ENCODE peak calls at places on chromosome 13, in nine cellular contexts. C, R, J, S, A, Y, I, O and Z are unnamed samples.

GRCh38 chr13:48731957-48732569 is 78.3 kb downstream of the CYSLTR2 start:
- DNase-seq in Y (peak), S (no peak), O (no peak), I (peak), A (no peak), J (peak), R (no peak), C (peak), Z (no peak)

GRCh38 chr13:49409008-49409407 is 34.9 kb downstream of the CAB39L start:
- DNase-seq in R (no peak), A (no peak), I (no peak), O (no peak), Y (no peak), J (no peak), S (no peak), C (no peak), Z (no peak)

GRCh38 chr13:44876782-44877324 is 112.4 kb downstream of the NUFIP1 start:
- DNase-seq in J (no peak), Y (no peak), A (no peak), O (no peak), I (no peak), S (no peak), C (no peak), R (no peak), Z (no peak)

GRCh38 chr13:35768551-35768950 is 292.1 kb upstream of the MAB21L1 start:
- DNase-seq in A (no peak), R (no peak), Y (no peak), I (no peak), O (no peak), C (no peak), S (no peak), J (no peak), Z (peak)

GRCh38 chr13:107518292-107518691 is 697.0 kb downstream of the LIG4 start:
- DNase-seq in S (no peak), C (no peak), A (no peak), J (no peak), I (no peak), R (no peak), O (no peak), Y (no peak), Z (no peak)

GRCh38 chr13:108455320-108455719 is 174.1 kb upstream of the MYO16 start:
- DNase-seq in Y (no peak), A (no peak), S (no peak), J (no peak), I (no peak), O (no peak), C (no peak), R (no peak), Z (no peak)

GRCh38 chr13:98563071-98563470 is 13.8 kb downstream of the STK24 start:
- DNase-seq in O (no peak), R (no peak), J (no peak), I (no peak), A (no peak), S (no peak), C (no peak), Y (no peak), Z (no peak)

GRCh38 chr13:98648141-98648540 is 71.2 kb upstream of the STK24 start:
- DNase-seq in R (no peak), C (no peak), Y (no peak), I (peak), A (no peak), O (no peak), S (no peak), J (no peak), Z (no peak)

GRCh38 chr13:28318418-28318995 is 176.4 kb downstream of the FLT1 start:
- DNase-seq in A (no peak), O (no peak), C (no peak), Y (no peak), J (no peak), R (no peak), S (no peak), I (no peak), Z (no peak)

GRCh38 chr13:42561752-42562467 is 12.0 kb upstream of the TNFSF11 start:
- DNase-seq in R (no peak), I (no peak), J (no peak), A (no peak), C (no peak), O (no peak), S (no peak), Y (no peak), Z (no peak)

GRCh38 chr13:40456397-40456958 is 210.0 kb downstream of the FOXO1 start:
- DNase-seq in I (peak), S (no peak), A (no peak), Y (no peak), R (no peak), C (no peak), O (no peak), J (no peak), Z (no peak)

GRCh38 chr13:111388851-111389500 is 68.5 kb downstream of the TEX29 start:
- DNase-seq in R (no peak), J (no peak), I (no peak), Y (no peak), O (no peak), A (no peak), S (no peak), C (no peak), Z (no peak)

GRCh38 chr13:79541426-79542049 is 60.6 kb downstream of the NDFIP2 start:
- DNase-seq in C (no peak), O (no peak), J (no peak), A (peak), S (no peak), Y (no peak), I (no peak), R (no peak), Z (no peak)

GRCh38 chr13:46097663-46098062 is 7.2 kb downstream of the CPB2 start:
- DNase-seq in Y (no peak), J (no peak), I (no peak), C (no peak), A (no peak), S (no peak), O (no peak), R (no peak), Z (no peak)

GRCh38 chr13:99834246-99834645 is 137.3 kb downstream of the ZIC5 start:
- DNase-seq in O (no peak), Y (no peak), J (no peak), S (no peak), R (no peak), C (no peak), A (no peak), I (no peak), Z (no peak)

GRCh38 chr13:45122941-45123340 is 2.6 kb downstream of the GTF2F2 start:
- DNase-seq in J (no peak), O (no peak), R (no peak), A (no peak), I (no peak), Y (no peak), C (no peak), S (no peak), Z (no peak)

GRCh38 chr13:67134322-67135129 is 95.6 kb downstream of the PCDH9 start:
- DNase-seq in S (no peak), R (no peak), C (no peak), J (no peak), I (no peak), A (no peak), Y (no peak), O (no peak), Z (no peak)

GRCh38 chr13:73591861-73592260 is 533.1 kb downstream of the KLF5 start:
- DNase-seq in C (no peak), O (no peak), R (no peak), I (no peak), Y (no peak), J (no peak), A (no peak), S (no peak), Z (no peak)

GRCh38 chr13:105121221-105121620 is 1414.2 kb downstream of the EFNB2 start:
- DNase-seq in J (no peak), C (no peak), S (no peak), I (no peak), R (no peak), O (no peak), A (no peak), Y (no peak), Z (no peak)

GRCh38 chr13:74110053-74110452 is 24.2 kb downstream of the KLF12 start:
- DNase-seq in O (no peak), S (no peak), I (no peak), R (no peak), C (peak), A (no peak), J (no peak), Y (no peak), Z (no peak)

GRCh38 chr13:98813993-98814392 is 61.5 kb upstream of the SLC15A1 start:
- DNase-seq in S (no peak), J (no peak), R (no peak), A (no peak), C (no peak), Y (no peak), O (no peak), I (no peak), Z (no peak)

GRCh38 chr13:99191900-99192399 is 8.7 kb upstream of the UBAC2 start:
- DNase-seq in R (no peak), J (no peak), O (no peak), C (no peak), Y (no peak), A (no peak), S (no peak), I (no peak), Z (no peak)

GRCh38 chr13:110056640-110057039 is 250.3 kb downstream of the COL4A1 start:
- DNase-seq in J (no peak), O (no peak), C (no peak), R (no peak), A (no peak), Y (no peak), I (no peak), S (no peak), Z (no peak)
- H3K4me3 ChIP-seq in J (no peak), O (no peak), C (no peak), R (no peak), A (no peak), Y (no peak), I (no peak), S (peak), Z (no peak)

DNA sequence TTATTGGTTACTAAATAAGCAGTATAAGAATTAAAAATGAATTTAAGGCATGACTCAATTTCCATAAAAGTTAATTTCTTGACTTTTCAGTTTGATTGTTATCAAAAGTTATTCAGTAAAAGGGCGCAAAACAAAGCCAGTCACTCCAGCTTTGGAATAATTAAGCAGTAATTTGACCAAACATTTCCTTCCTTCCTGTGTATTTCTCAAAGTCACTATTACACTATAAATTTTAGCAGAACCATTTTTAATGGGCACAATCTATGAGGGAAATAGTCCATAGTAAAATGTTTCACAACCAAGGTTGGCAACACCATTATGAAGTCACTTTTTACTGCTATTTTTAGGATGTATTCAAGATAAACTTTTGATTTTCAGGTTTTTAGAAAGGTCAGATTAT is 91.1 kb downstream of the DACH1 start:
- DNase-seq in I (no peak), C (no peak), S (no peak), Y (no peak), R (no peak), O (no peak), J (no peak), A (no peak), Z (no peak)
- H3K4me3 ChIP-seq in I (no peak), C (no peak), S (no peak), Y (no peak), R (no peak), O (no peak), J (no peak), A (no peak), Z (no peak)

DNA sequence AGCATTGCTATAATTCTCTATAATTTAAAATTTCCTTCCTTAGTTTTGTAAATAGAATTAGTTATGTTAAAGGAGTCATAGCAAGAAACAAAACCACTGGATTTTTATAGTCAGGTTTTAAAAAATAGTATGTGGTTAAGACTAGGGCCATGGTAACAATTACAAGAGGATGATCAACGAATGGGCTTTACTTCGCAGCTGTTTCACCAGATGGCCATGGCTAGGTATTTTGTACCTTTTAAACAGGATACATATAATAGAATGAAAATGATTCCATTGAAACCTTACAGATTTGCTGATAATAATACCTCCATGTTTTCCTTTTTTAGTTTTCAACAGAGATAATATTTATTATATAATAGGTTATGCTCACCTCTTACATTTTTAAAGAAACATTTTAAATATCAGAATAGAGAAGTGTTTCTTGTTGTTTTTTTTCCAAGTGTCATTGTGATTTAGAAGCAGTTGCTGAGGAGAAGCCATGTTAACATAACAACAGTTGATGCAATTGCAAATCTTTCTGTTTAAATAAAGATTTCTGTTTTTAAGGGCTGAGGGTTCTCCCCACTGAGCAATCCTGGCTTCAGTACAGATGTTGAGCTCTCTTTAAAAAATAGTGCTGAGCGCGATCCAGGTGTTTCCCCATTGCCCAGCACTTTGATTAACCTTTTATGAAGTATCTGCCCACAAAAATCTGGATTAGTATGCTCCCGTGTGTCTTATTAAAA is 205.2 kb downstream of the HS6ST3 start:
- DNase-seq in J (no peak), S (no peak), O (no peak), A (no peak), Y (no peak), C (no peak), I (no peak), R (no peak), Z (no peak)
- H3K4me3 ChIP-seq in J (no peak), S (no peak), O (no peak), A (no peak), Y (no peak), C (no peak), I (no peak), R (no peak), Z (no peak)

DNA sequence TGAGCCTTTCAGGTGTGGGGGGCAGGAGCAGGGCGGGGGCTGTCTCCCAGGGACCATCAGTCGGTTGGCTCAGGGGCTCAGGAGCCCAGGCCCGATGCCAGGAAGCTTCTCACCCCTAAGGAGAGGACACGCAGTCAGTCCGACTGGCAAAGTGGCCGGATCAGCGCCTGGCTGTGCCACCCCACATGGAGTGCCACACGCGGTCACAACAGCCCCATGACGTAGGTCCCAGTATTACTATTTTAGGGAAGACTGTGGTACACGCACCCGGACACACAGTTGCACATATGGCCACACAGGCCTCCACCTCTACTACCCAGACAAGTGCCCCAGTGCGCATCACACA is 29.3 kb upstream of the GRTP1 start:
- DNase-seq in C (peak), Y (peak), O (no peak), J (no peak), A (no peak), I (no peak), S (no peak), R (no peak), Z (no peak)
- H3K4me3 ChIP-seq in C (peak), Y (no peak), O (peak), J (peak), A (peak), I (no peak), S (peak), R (peak), Z (peak)

GRCh38 chr13:51222510-51223283 is 499 bp downstream of the FAM124A start:
- DNase-seq in O (no peak), I (no peak), J (no peak), Y (no peak), S (no peak), C (no peak), A (no peak), R (no peak), Z (no peak)
- H3K4me3 ChIP-seq in O (peak), I (peak), J (peak), Y (peak), S (peak), C (peak), A (no peak), R (peak), Z (peak)